ENCODE peak calls at places on chromosomes 13 and 19, in ten cellular contexts. S is HFFc6; E is ACHN; H is osteoblast; Q is pancreas; P is activated CD4-positive, alpha-beta T cell treated with anti-CD3 and anti-CD28 coated beads, Interleukin-2, amount 50 U/mL, for 48 hours; G is BJ; A is stimulated activated CD8-positive, alpha-beta memory T cell treated with anti-CD3 and anti-CD28 coated beads, Interleukin-12 subunit alpha, Interleukin-12 subunit beta, amount 100 ng/mL, for 4 hours; I is NAMALWA; N is kidney glomerular epithelial cell. T is an unnamed sample.
A peak's percentile ranks its signal among the peaks of the same experiment; 100 is the strongest.

GRCh38 chr13:114035583-114036501 is 62.0 kb upstream of the C13orf46 start:
- DNase-seq in P (no peak), Q (no peak), E (no peak), A (no peak), H (no peak), S (no peak), I (no peak), G (no peak), N (peak; percentile 58), T (peak; percentile 83)

GRCh38 chr13:21020176-21020575 is 41.2 kb downstream of the LATS2 start:
- DNase-seq in H (no peak), A (no peak), G (no peak), I (no peak), E (no peak), N (no peak), Q (no peak), P (no peak), S (no peak), T (no peak)

GRCh38 chr19:46297700-46298476 is 1.0 kb downstream of the HIF3A start:
- DNase-seq in P (no peak), A (no peak), G (no peak), S (no peak), Q (no peak), I (no peak), H (peak; percentile 74), N (no peak), E (no peak), T (no peak)

GRCh38 chr19:30565680-30566079 is 193.5 kb downstream of the ZNF536 start:
- DNase-seq in Q (no peak), E (no peak), A (no peak), S (no peak), I (no peak), G (no peak), P (no peak), N (peak; percentile 9), H (no peak), T (no peak)

GRCh38 chr19:18417250-18418033 is 1.8 kb upstream of the SSBP4 start:
- DNase-seq in S (peak; percentile 65), G (no peak), E (peak; percentile 84), I (no peak), H (peak; percentile 98), A (no peak), P (peak; percentile 53), Q (peak; percentile 78), N (peak; percentile 65), T (no peak)

GRCh38 chr19:43634877-43635560 is 4.6 kb downstream of the CADM4 start:
- DNase-seq in N (no peak), G (no peak), P (no peak), E (no peak), S (no peak), I (no peak), H (no peak), A (no peak), Q (no peak), T (peak; percentile 48)

GRCh38 chr13:46595136-46595917 is 42.4 kb downstream of the LRCH1 start:
- DNase-seq in E (no peak), I (peak; percentile 89), G (peak; percentile 56), P (no peak), A (no peak), N (peak; percentile 16), S (peak; percentile 46), H (no peak), Q (no peak), T (no peak)

GRCh38 chr13:73325351-73326214 is 266.8 kb downstream of the KLF5 start:
- DNase-seq in I (no peak), G (no peak), P (no peak), Q (no peak), N (peak; percentile 33), H (no peak), E (peak; percentile 36), S (peak; percentile 23), A (no peak), T (no peak)

GRCh38 chr19:1590641-1591397 is 1.8 kb downstream of the MBD3 start:
- DNase-seq in E (peak; percentile 37), G (no peak), A (no peak), N (no peak), I (peak; percentile 75), P (peak; percentile 48), Q (no peak), S (no peak), H (peak; percentile 94), T (no peak)

GRCh38 chr13:41268764-41269163 is 5.4 kb upstream of the MTRF1 start:
- DNase-seq in S (peak; percentile 17), N (no peak), G (no peak), P (no peak), I (peak; percentile 67), H (no peak), E (peak; percentile 36), A (no peak), Q (no peak), T (no peak)

GRCh38 chr13:26929971-26930730 is 169.6 kb upstream of the GPR12 start:
- DNase-seq in E (peak; percentile 59), I (peak; percentile 78), H (no peak), S (peak; percentile 39), G (no peak), P (peak; percentile 80), Q (peak; percentile 93), A (peak; percentile 43), N (peak; percentile 11), T (peak; percentile 49)

GRCh38 chr19:3837332-3837731 is 31.5 kb downstream of the ZFR2 start:
- DNase-seq in A (no peak), S (no peak), E (no peak), Q (no peak), I (no peak), P (no peak), G (no peak), H (peak; percentile 58), N (no peak), T (no peak)

GRCh38 chr13:72638059-72638815 is 89.2 kb downstream of the MZT1 start:
- DNase-seq in E (no peak), G (no peak), H (no peak), S (no peak), Q (no peak), A (no peak), N (no peak), I (no peak), P (no peak), T (no peak)

GRCh38 chr19:47518139-47518538 is 3.3 kb upstream of the NAPA start:
- DNase-seq in E (no peak), N (no peak), S (no peak), Q (no peak), A (peak; percentile 58), H (peak; percentile 74), G (no peak), I (peak; percentile 79), P (peak; percentile 60), T (no peak)

GRCh38 chr13:83845121-83845520 is 37.2 kb downstream of the SLITRK1 start:
- DNase-seq in S (peak; percentile 67), N (no peak), G (no peak), Q (no peak), H (no peak), E (no peak), A (no peak), I (no peak), P (no peak), T (no peak)

GRCh38 chr19:5339950-5340636 is 519 bp downstream of the PTPRS start:
- DNase-seq in P (no peak), G (no peak), H (peak; percentile 93), S (no peak), I (no peak), E (peak; percentile 26), N (no peak), A (no peak), Q (peak; percentile 68), T (no peak)

GRCh38 chr13:113401452-113402415 is 37.8 kb upstream of the GRTP1 start:
- DNase-seq in N (no peak), S (no peak), G (no peak), H (peak; percentile 50), A (no peak), E (no peak), I (no peak), P (no peak), Q (peak; percentile 39), T (no peak)

GRCh38 chr19:42206871-42207755 is 10.4 kb downstream of the DEDD2 start:
- DNase-seq in S (peak; percentile 54), E (no peak), G (no peak), I (no peak), H (peak; percentile 98), A (no peak), Q (no peak), P (no peak), N (no peak), T (no peak)

GRCh38 chr13:112131081-112131739 is 64.3 kb downstream of the SOX1 start:
- DNase-seq in G (no peak), E (no peak), P (no peak), H (peak; percentile 30), N (no peak), S (no peak), A (no peak), Q (no peak), I (no peak), T (no peak)

GRCh38 chr13:114044486-114044885 is 70.6 kb upstream of the C13orf46 start:
- DNase-seq in S (no peak), N (no peak), I (no peak), P (no peak), A (no peak), E (no peak), G (no peak), H (no peak), Q (no peak), T (no peak)

GRCh38 chr13:113766035-113766800 is 7.2 kb downstream of the TMEM255B start:
- DNase-seq in N (no peak), S (no peak), I (no peak), G (no peak), Q (no peak), H (peak; percentile 48), P (no peak), A (no peak), E (no peak), T (no peak)

GRCh38 chr13:62119739-62120700 is 704.4 kb upstream of the PCDH20 start:
- DNase-seq in G (no peak), H (peak; percentile 5), I (peak; percentile 74), E (peak; percentile 30), P (no peak), Q (no peak), N (peak; percentile 31), S (no peak), A (no peak), T (no peak)

GRCh38 chr13:23185542-23185941 is 4.8 kb downstream of the SGCG start:
- DNase-seq in N (no peak), G (no peak), Q (no peak), I (no peak), A (no peak), S (no peak), H (no peak), P (no peak), E (no peak), T (no peak)

GRCh38 chr19:3358919-3359849 is 7.2 kb upstream of the NFIC start:
- DNase-seq in P (peak; percentile 68), Q (peak; percentile 90), I (no peak), S (no peak), E (peak; percentile 46), A (peak; percentile 70), N (no peak), H (peak; percentile 99), G (no peak), T (peak; percentile 81)

GRCh38 chr19:7612282-7613274 is 16.8 kb downstream of the XAB2 start:
- DNase-seq in H (peak; percentile 63), A (no peak), N (no peak), Q (no peak), E (no peak), S (no peak), P (no peak), G (no peak), I (no peak), T (no peak)

GRCh38 chr13:112997188-112998135 is 28.4 kb downstream of the MCF2L start:
- DNase-seq in H (no peak), N (no peak), Q (no peak), I (no peak), G (no peak), E (no peak), P (no peak), A (no peak), S (no peak), T (no peak)

GRCh38 chr19:23318143-23318542 is 67.9 kb upstream of the ZNF724 start:
- DNase-seq in E (no peak), Q (no peak), N (no peak), I (no peak), H (no peak), A (no peak), S (no peak), P (peak; percentile 4), G (no peak), T (no peak)

GRCh38 chr13:73365681-73366080 is 306.9 kb downstream of the KLF5 start:
- DNase-seq in Q (no peak), G (no peak), I (no peak), P (no peak), A (no peak), H (no peak), S (no peak), N (peak; percentile 18), E (peak; percentile 19), T (no peak)